ENCODE peak calls at places on chromosome 18, in nine cellular contexts. One of them, this sample, is unnamed.

GRCh38 chr18:6222271-6222670 is 192.4 kb downstream of the L3MBTL4 start:
- DNase-seq in AG04450: no peak
- DNase-seq in OCI-LY7: no peak
- DNase-seq in hepatocyte: no peak
- DNase-seq in uterus: no peak
- DNase-seq in HepG2: no peak
- DNase-seq in endodermal cell: no peak
- DNase-seq in astrocyte: no peak
- DNase-seq in coronary artery: no peak
- DNase-seq in this sample: no peak

GRCh38 chr18:74126684-74127482 is 20.8 kb downstream of the FBXO15 start:
- DNase-seq in HepG2: no peak
- DNase-seq in AG04450: no peak
- DNase-seq in hepatocyte: no peak
- DNase-seq in coronary artery: no peak
- DNase-seq in astrocyte: no peak
- DNase-seq in OCI-LY7: no peak
- DNase-seq in uterus: no peak
- DNase-seq in endodermal cell: no peak
- DNase-seq in this sample: no peak

GRCh38 chr18:68916734-68917133 is 118.9 kb downstream of the CCDC102B start:
- DNase-seq in HepG2: peak
- DNase-seq in AG04450: no peak
- DNase-seq in coronary artery: no peak
- DNase-seq in astrocyte: no peak
- DNase-seq in OCI-LY7: no peak
- DNase-seq in endodermal cell: no peak
- DNase-seq in uterus: no peak
- DNase-seq in hepatocyte: no peak
- DNase-seq in this sample: no peak

GRCh38 chr18:63505566-63506335 is 29.0 kb downstream of the SERPINB5 start:
- DNase-seq in AG04450: no peak
- DNase-seq in coronary artery: no peak
- DNase-seq in endodermal cell: peak
- DNase-seq in astrocyte: no peak
- DNase-seq in uterus: no peak
- DNase-seq in hepatocyte: peak
- DNase-seq in OCI-LY7: peak
- DNase-seq in HepG2: peak
- DNase-seq in this sample: no peak

GRCh38 chr18:48902023-48902855 is 48.5 kb downstream of the SMAD7 start:
- DNase-seq in HepG2: peak
- DNase-seq in uterus: peak
- DNase-seq in endodermal cell: peak
- DNase-seq in hepatocyte: peak
- DNase-seq in AG04450: peak
- DNase-seq in OCI-LY7: no peak
- DNase-seq in astrocyte: peak
- DNase-seq in coronary artery: peak
- DNase-seq in this sample: peak

GRCh38 chr18:49006641-49007136 is 55.9 kb upstream of the SMAD7 start:
- DNase-seq in endodermal cell: no peak
- DNase-seq in uterus: no peak
- DNase-seq in coronary artery: no peak
- DNase-seq in AG04450: no peak
- DNase-seq in hepatocyte: no peak
- DNase-seq in HepG2: no peak
- DNase-seq in OCI-LY7: no peak
- DNase-seq in astrocyte: peak
- DNase-seq in this sample: no peak

GRCh38 chr18:46250084-46250811 is 146.1 kb downstream of the HAUS1 start:
- DNase-seq in OCI-LY7: peak
- DNase-seq in hepatocyte: peak
- DNase-seq in AG04450: peak
- DNase-seq in uterus: no peak
- DNase-seq in coronary artery: no peak
- DNase-seq in endodermal cell: no peak
- DNase-seq in HepG2: no peak
- DNase-seq in astrocyte: peak
- DNase-seq in this sample: no peak

GRCh38 chr18:62977512-62977911 is 262.2 kb downstream of the PHLPP1 start:
- DNase-seq in coronary artery: no peak
- DNase-seq in uterus: no peak
- DNase-seq in OCI-LY7: no peak
- DNase-seq in HepG2: no peak
- DNase-seq in AG04450: no peak
- DNase-seq in hepatocyte: no peak
- DNase-seq in astrocyte: no peak
- DNase-seq in endodermal cell: no peak
- DNase-seq in this sample: no peak

GRCh38 chr18:43601432-43601831 is 324.1 kb upstream of the SYT4 start:
- DNase-seq in hepatocyte: no peak
- DNase-seq in HepG2: no peak
- DNase-seq in OCI-LY7: no peak
- DNase-seq in AG04450: no peak
- DNase-seq in astrocyte: no peak
- DNase-seq in coronary artery: no peak
- DNase-seq in uterus: no peak
- DNase-seq in endodermal cell: no peak
- DNase-seq in this sample: no peak
- TF ChIP-seq CTCF in hepatocyte: no peak
- TF ChIP-seq CTCF in HepG2: no peak
- TF ChIP-seq CTCF in OCI-LY7: no peak
- TF ChIP-seq CTCF in AG04450: no peak
- TF ChIP-seq CTCF in astrocyte: no peak
- TF ChIP-seq CTCF in coronary artery: no peak
- TF ChIP-seq CTCF in uterus: no peak
- TF ChIP-seq CTCF in endodermal cell: no peak
- TF ChIP-seq CTCF in this sample: no peak

GRCh38 chr18:79522451-79523220 is 126.9 kb downstream of the NFATC1 start:
- DNase-seq in AG04450: no peak
- DNase-seq in HepG2: no peak
- DNase-seq in OCI-LY7: peak
- DNase-seq in hepatocyte: no peak
- DNase-seq in uterus: no peak
- DNase-seq in astrocyte: no peak
- DNase-seq in endodermal cell: peak
- DNase-seq in coronary artery: peak
- DNase-seq in this sample: peak

GRCh38 chr18:79521806-79522205 is 126.1 kb downstream of the NFATC1 start:
- DNase-seq in hepatocyte: no peak
- DNase-seq in OCI-LY7: no peak
- DNase-seq in AG04450: no peak
- DNase-seq in coronary artery: peak
- DNase-seq in endodermal cell: peak
- DNase-seq in HepG2: no peak
- DNase-seq in astrocyte: no peak
- DNase-seq in uterus: no peak
- DNase-seq in this sample: no peak

GRCh38 chr18:79524181-79525078 is 128.7 kb downstream of the NFATC1 start:
- DNase-seq in endodermal cell: peak
- DNase-seq in AG04450: no peak
- DNase-seq in uterus: peak
- DNase-seq in hepatocyte: no peak
- DNase-seq in coronary artery: peak
- DNase-seq in OCI-LY7: peak
- DNase-seq in astrocyte: no peak
- DNase-seq in HepG2: no peak
- DNase-seq in this sample: peak

GRCh38 chr18:79523221-79523737 is 127.5 kb downstream of the NFATC1 start:
- DNase-seq in coronary artery: peak
- DNase-seq in endodermal cell: peak
- DNase-seq in hepatocyte: no peak
- DNase-seq in uterus: no peak
- DNase-seq in AG04450: no peak
- DNase-seq in OCI-LY7: peak
- DNase-seq in astrocyte: no peak
- DNase-seq in HepG2: no peak
- DNase-seq in this sample: peak

DNA sequence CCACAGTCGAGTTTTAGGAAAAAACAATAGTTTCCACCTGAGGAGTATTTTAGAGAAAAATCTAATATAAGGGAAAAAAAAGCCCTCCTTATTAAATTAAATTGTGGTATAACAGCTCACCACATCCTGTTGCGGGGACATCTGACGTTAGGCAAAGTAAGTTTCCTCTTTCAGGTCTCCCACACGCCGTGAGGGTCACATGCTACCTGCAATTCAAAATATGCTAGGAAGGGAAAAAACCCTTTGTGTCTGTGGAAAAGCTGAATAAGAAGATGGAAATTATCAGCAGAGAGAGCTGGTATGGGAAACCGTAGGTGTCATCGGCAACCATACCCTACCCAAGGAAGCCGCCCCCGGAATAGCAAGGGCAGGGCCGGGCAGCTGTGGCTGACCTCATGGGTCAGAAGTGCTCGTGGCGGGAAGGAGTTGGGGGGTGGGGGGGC is 128.0 kb downstream of the NFATC1 start:
- DNase-seq in coronary artery: peak
- DNase-seq in endodermal cell: no peak
- DNase-seq in AG04450: no peak
- DNase-seq in hepatocyte: no peak
- DNase-seq in OCI-LY7: peak
- DNase-seq in HepG2: no peak
- DNase-seq in uterus: peak
- DNase-seq in astrocyte: peak
- DNase-seq in this sample: peak
- H3K4me3 ChIP-seq in coronary artery: no peak
- H3K4me3 ChIP-seq in endodermal cell: no peak
- H3K4me3 ChIP-seq in AG04450: no peak
- H3K4me3 ChIP-seq in hepatocyte: no peak
- H3K4me3 ChIP-seq in OCI-LY7: peak
- H3K4me3 ChIP-seq in HepG2: no peak
- H3K4me3 ChIP-seq in uterus: no peak
- H3K4me3 ChIP-seq in astrocyte: no peak
- H3K4me3 ChIP-seq in this sample: no peak

GRCh38 chr18:75727479-75727878 is 300.0 kb upstream of the SMIM21 start:
- DNase-seq in HepG2: peak
- DNase-seq in endodermal cell: peak
- DNase-seq in astrocyte: peak
- DNase-seq in uterus: no peak
- DNase-seq in AG04450: no peak
- DNase-seq in coronary artery: no peak
- DNase-seq in hepatocyte: peak
- DNase-seq in OCI-LY7: peak
- DNase-seq in this sample: no peak
- TF ChIP-seq CTCF in HepG2: peak
- TF ChIP-seq CTCF in endodermal cell: peak
- TF ChIP-seq CTCF in astrocyte: no peak
- TF ChIP-seq CTCF in uterus: no peak
- TF ChIP-seq CTCF in AG04450: peak
- TF ChIP-seq CTCF in coronary artery: no peak
- TF ChIP-seq CTCF in hepatocyte: peak
- TF ChIP-seq CTCF in OCI-LY7: peak
- TF ChIP-seq CTCF in this sample: no peak

GRCh38 chr18:75915941-75916640 is 488.6 kb upstream of the SMIM21 start:
- DNase-seq in uterus: no peak
- DNase-seq in AG04450: no peak
- DNase-seq in astrocyte: peak
- DNase-seq in hepatocyte: peak
- DNase-seq in endodermal cell: peak
- DNase-seq in coronary artery: no peak
- DNase-seq in HepG2: no peak
- DNase-seq in OCI-LY7: no peak
- DNase-seq in this sample: no peak
- H3K4me3 ChIP-seq in uterus: peak
- H3K4me3 ChIP-seq in AG04450: no peak
- H3K4me3 ChIP-seq in astrocyte: peak
- H3K4me3 ChIP-seq in hepatocyte: peak
- H3K4me3 ChIP-seq in endodermal cell: peak
- H3K4me3 ChIP-seq in coronary artery: peak
- H3K4me3 ChIP-seq in HepG2: no peak
- H3K4me3 ChIP-seq in OCI-LY7: no peak
- H3K4me3 ChIP-seq in this sample: peak

DNA sequence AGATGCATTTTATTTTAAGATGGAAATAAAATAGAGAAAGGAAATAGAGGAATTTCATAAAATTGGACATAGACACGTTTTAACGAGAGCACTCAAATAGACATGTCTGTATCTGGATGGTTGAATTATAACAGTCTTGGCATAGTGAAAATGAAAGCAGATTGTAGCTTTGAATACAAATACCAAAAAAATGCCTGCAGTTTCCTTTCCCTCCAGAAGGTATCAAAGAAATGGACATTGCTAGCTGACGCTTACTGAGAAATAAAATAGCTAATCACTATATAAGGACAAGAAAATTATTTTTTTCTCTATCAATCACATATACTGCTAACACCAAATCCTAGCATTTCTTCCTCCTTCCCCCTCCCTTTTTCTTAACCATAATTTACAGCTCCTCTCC is 11.4 kb upstream of the MAPRE2 start:
- DNase-seq in astrocyte: no peak
- DNase-seq in coronary artery: no peak
- DNase-seq in uterus: no peak
- DNase-seq in OCI-LY7: peak
- DNase-seq in AG04450: no peak
- DNase-seq in hepatocyte: no peak
- DNase-seq in HepG2: no peak
- DNase-seq in endodermal cell: no peak
- DNase-seq in this sample: no peak
- TF ChIP-seq CTCF in astrocyte: no peak
- TF ChIP-seq CTCF in coronary artery: no peak
- TF ChIP-seq CTCF in uterus: no peak
- TF ChIP-seq CTCF in OCI-LY7: no peak
- TF ChIP-seq CTCF in AG04450: peak
- TF ChIP-seq CTCF in hepatocyte: no peak
- TF ChIP-seq CTCF in HepG2: no peak
- TF ChIP-seq CTCF in endodermal cell: no peak
- TF ChIP-seq CTCF in this sample: no peak

This sample was measured in right atrium auricular region.